ENCODE peak calls at places on chromosomes 2 and 18, in six cellular contexts. N, I, G, Y, U and B are unnamed samples. For H3K36me3, the result is how much of the 10 kb centered on the place peaks cover.

GRCh38 chr2:1632510-1632909 is 111.8 kb downstream of the PXDN start:
- DNase-seq in Y (no peak), U (no peak), G (no peak), N (no peak), I (no peak), B (no peak)

GRCh38 chr18:50614838-50615237 is 55.0 kb downstream of the MAPK4 start:
- DNase-seq in I (peak), G (no peak), N (no peak), Y (no peak), U (no peak), B (peak)

GRCh38 chr2:99297990-99298389 is 3.0 kb downstream of the LYG1 start:
- DNase-seq in Y (no peak), U (no peak), N (no peak), G (no peak), I (no peak), B (no peak)

GRCh38 chr2:152564754-152565551 is 152.3 kb downstream of the PRPF40A start:
- DNase-seq in U (peak), Y (no peak), N (no peak), G (no peak), I (no peak), B (no peak)

GRCh38 chr2:202035089-202035940 is 1.7 kb downstream of the FZD7 start:
- DNase-seq in Y (no peak), I (peak), U (no peak), G (peak), N (peak), B (peak)

GRCh38 chr2:55431982-55432627 is 12.4 kb upstream of the CCDC88A start:
- DNase-seq in G (no peak), U (peak), I (no peak), N (no peak), Y (no peak), B (no peak)

GRCh38 chr2:26649992-26650712 is 9.0 kb upstream of the CIB4 start:
- DNase-seq in Y (no peak), N (no peak), I (no peak), G (no peak), U (no peak), B (no peak)

GRCh38 chr2:194301946-194302345 is 1355.1 kb upstream of the SLC39A10 start:
- DNase-seq in Y (no peak), G (no peak), I (no peak), N (no peak), U (no peak), B (no peak)

GRCh38 chr2:70683455-70683854 is 84.5 kb downstream of the ADD2 start:
- DNase-seq in N (no peak), G (no peak), I (peak), U (no peak), Y (no peak), B (no peak)

GRCh38 chr2:226911932-226912331 is 76.1 kb downstream of the RHBDD1 start:
- DNase-seq in Y (no peak), U (no peak), I (no peak), N (no peak), G (no peak), B (no peak)

GRCh38 chr2:191020221-191020741 is 6.3 kb upstream of the STAT1 start:
- DNase-seq in G (peak), I (peak), U (peak), Y (peak), N (peak), B (peak)

GRCh38 chr18:527136-527535 is 26.6 kb upstream of the COLEC12 start:
- DNase-seq in U (no peak), N (no peak), Y (no peak), I (no peak), G (no peak), B (no peak)

GRCh38 chr2:173953047-173953424 is 12.1 kb downstream of the SP3 start:
- DNase-seq in U (no peak), I (no peak), G (no peak), N (no peak), Y (no peak), B (no peak)
- H3K36me3 ChIP-seq in U (under half), I (under half), G (under half), N (under half), Y (under half), B (under half)

GRCh38 chr2:219595250-219595649 is 2.4 kb upstream of the STK11IP start:
- DNase-seq in Y (no peak), U (no peak), G (no peak), I (no peak), N (no peak), B (no peak)
- H3K4me3 ChIP-seq in Y (no peak), U (no peak), G (no peak), I (no peak), N (no peak), B (no peak)

DNA sequence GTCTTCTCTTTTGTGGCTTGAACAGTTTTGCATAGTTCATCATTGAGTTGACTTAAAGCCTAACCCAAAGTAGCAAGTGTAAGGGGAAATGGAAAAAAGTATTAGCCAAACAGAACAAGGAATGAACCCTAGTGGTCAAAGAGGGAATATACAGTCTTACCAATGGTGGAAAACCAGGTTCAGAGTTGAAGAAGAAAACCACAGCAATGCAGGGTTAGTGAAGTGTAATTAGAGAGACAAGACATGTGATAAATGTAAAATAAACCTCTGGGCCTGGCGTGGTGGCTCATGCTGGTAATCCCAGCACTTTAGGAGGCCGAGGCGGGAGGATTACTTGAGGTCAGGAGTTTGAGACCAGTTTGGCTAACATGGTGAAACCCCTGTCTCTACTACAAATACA is 2.4 kb downstream of the TTN start:
- DNase-seq in G (no peak), I (no peak), U (no peak), N (no peak), Y (no peak), B (peak)
- H3K36me3 ChIP-seq in G (under half), I (under half), U (under half), N (under half), Y (under half), B (under half)

DNA sequence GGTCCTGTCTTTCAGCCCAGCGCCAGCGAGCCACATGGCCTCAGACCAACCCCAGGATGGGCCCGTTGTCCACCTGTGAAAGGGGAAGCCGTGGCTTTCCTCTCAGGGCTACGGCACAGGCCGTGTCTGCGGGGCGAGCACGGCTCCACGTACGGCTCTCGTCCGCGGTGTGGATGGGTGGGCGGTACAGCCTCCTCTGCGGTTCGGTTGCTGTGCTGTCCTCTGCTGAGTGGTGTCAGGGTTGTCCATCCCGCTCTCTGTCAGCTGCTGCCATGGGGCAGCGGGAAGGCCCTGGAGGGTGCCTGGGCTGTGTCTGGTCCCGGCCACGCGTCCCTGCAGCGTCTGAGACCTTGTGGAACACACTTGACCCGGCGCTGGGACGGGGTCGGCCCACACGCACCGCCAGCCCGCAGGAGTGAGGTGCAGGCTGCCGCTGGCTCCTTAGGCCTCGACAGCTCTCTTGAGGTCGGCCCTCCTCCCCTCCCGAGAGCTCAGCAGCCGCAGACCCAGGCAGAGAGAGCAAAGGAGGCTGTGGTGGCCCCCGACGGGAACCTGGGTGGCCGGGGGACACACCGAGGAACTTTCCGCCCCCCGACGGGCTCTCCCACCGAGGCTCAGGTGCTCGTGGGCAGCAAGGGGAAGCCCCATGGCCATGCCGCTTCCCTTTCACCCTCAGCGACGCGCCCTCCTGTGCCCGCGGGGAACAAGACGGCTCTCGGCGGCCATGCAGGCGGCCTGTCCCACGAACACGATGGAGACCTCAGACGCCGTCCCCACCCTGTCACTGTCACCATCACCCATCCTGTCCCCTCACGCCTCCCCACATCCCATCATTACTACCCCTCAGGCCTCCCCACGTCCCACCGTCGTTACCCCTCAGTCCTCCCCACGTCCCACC is 128.7 kb downstream of the NFATC1 start:
- DNase-seq in G (peak), U (no peak), N (no peak), Y (no peak), I (peak), B (no peak)
- H3K4me3 ChIP-seq in G (peak), U (no peak), N (no peak), Y (no peak), I (no peak), B (no peak)

GRCh38 chr2:86039963-86040655 is 65.6 kb downstream of the POLR1A start:
- DNase-seq in G (no peak), N (no peak), U (no peak), Y (no peak), I (peak), B (no peak)

GRCh38 chr2:86045541-86045940 is 60.1 kb downstream of the POLR1A start:
- DNase-seq in U (no peak), G (no peak), Y (no peak), I (no peak), N (no peak), B (no peak)

GRCh38 chr2:86044614-86045013 is 61.1 kb downstream of the POLR1A start:
- DNase-seq in G (no peak), Y (no peak), I (no peak), N (no peak), U (no peak), B (no peak)

GRCh38 chr2:86044045-86044444 is 61.6 kb downstream of the POLR1A start:
- DNase-seq in U (no peak), Y (no peak), G (no peak), N (no peak), I (no peak), B (no peak)

GRCh38 chr2:86042256-86043168 is 63.2 kb downstream of the POLR1A start:
- DNase-seq in U (no peak), Y (no peak), N (no peak), G (peak), I (no peak), B (peak)
- H3K36me3 ChIP-seq in U (under half), Y (under half), N (under half), G (under half), I (under half), B (half or more)

DNA sequence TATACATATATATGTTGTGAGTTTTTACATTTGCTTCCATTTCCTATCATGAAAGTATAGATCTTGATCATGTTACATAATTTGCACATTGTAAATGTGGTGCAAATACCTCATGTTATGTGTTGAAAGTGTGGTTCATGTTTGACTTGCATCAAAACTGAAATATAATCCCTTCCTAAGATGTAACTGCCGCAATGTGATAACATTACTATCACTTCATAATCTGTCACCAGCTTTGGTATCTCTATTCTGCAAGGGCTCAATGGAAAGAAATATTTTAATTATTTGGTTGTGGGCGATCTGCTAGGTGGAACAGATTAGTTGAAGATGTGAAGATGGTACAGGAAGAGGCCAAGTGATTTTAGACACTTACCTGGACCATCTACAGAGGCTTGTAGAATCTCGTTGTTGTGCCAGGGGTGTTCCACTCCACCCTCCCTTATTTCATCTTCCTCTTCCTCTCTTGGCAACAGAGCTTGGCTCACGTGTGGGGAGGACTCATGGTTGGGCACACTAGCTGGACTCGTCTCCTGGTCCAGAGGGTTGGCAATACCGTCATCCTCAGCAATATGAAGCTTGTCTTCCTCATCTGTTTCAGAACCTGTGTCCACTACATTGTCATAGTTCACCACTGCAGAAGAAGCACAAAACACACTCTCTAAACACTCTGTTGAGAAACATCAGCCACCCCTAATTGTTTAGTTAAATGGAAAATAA is 90.4 kb downstream of the ZEB2 start:
- DNase-seq in U (no peak), N (no peak), I (no peak), Y (no peak), G (no peak), B (no peak)
- H3K4me3 ChIP-seq in U (no peak), N (no peak), I (no peak), Y (no peak), G (no peak), B (no peak)

GRCh38 chr2:241652722-241653121 is 15.2 kb downstream of the ATG4B start:
- DNase-seq in Y (no peak), U (no peak), N (no peak), I (no peak), G (no peak), B (no peak)

GRCh38 chr2:241649927-241650326 is 12.4 kb downstream of the ATG4B start:
- DNase-seq in Y (no peak), G (no peak), N (no peak), U (no peak), I (no peak), B (no peak)

GRCh38 chr2:241654551-241654950 is 17.1 kb downstream of the ATG4B start:
- DNase-seq in U (no peak), I (no peak), G (no peak), Y (no peak), N (no peak), B (no peak)

GRCh38 chr2:241653210-241653750 is 15.8 kb downstream of the ATG4B start:
- DNase-seq in G (no peak), Y (no peak), N (no peak), U (no peak), I (no peak), B (no peak)

GRCh38 chr2:241652142-241652541 is 14.6 kb downstream of the ATG4B start:
- DNase-seq in Y (no peak), I (no peak), U (no peak), N (no peak), G (no peak), B (no peak)
- H3K36me3 ChIP-seq in Y (under half), I (under half), U (under half), N (under half), G (under half), B (under half)

DNA sequence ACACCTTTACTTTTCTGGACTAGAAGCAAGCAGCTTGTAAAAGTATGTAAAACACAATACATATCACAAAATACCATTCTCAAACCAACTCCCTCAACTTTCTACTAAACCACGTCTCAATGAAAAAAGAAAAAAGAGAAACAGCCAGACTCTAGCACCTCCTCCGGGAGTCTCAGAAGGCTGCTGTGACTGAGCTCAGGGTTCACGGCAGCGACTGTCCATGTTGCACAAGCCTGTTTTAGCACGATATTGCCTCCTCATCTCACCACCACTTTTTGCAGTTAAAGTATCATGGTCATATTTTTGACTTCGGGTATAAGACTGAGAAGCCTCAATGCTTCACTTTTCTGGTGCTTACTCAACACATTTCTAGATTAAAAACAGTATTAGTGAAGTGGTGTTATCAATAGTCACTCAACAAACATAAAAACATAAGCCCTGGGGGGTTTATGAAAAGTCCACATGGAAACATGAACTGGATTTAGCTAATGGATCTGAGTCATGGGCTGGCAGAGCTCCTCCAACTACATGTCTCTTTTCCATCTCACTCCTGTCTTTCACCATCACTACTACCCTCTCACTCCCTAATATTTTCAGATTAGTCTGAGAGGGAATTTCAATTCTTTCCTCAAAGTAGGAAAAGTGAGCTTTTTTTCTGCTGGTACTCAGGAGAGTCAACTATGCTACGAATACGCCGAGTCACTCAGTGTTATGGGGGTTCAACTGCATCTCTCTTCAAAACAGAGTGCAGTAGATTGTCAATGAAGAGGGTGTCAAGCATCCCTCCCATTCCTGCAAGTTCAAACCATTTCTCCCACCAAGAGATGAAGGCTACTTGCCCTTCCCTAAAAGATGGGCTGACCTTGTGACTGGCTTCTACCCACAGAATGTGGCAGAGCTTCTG is 113.7 kb downstream of the OSR1 start:
- DNase-seq in U (no peak), Y (no peak), N (no peak), I (no peak), G (no peak), B (no peak)
- H3K4me3 ChIP-seq in U (no peak), Y (no peak), N (no peak), I (no peak), G (no peak), B (no peak)

DNA sequence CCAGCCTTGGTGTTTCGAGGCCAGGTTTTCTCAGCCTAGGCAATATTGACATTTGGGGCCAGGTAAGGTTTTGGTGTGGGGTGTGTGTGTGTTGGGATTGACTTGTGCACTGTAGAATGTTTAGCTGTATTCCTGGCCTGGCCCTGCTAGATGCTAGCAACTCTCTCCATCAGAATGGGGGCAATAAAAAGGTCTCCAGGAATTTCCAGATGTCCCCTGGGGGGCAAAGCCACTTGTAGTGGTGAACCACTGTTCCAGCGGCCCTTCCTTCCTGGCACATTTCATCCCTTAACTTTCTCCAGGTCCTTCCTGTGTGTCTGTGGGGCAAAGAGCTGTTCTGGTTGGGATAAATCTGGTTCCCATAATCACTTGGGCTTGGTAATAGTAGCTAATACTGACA is 12.0 kb downstream of the LIPG start:
- DNase-seq in G (no peak), Y (no peak), N (no peak), U (no peak), I (no peak), B (no peak)
- H3K36me3 ChIP-seq in G (under half), Y (under half), N (under half), U (under half), I (half or more), B (under half)

DNA sequence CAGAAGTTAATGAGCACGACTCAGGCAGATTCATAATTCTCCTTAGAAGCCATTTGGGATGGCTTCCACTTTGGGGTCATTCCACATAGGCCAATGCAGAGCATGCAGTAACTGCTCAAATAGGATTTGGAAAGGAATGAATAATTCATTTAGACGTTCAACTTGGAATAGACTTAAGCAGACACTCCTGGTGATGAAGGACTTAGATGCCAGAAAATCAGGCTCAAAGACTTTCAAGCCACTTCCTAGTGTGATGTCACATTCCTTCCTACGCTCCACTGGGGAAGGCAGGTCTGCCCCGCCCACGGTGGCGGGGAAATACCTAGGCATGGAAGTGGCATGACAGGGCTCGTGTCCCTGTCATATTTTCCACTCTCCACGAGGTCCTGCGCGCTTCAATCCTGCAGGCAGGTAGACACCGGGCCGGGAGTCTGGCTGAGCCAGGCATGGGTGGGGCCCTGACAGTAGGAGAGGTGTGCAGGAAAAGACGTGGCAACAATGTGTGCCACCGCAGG is at the start of gene IL1RL2:
- DNase-seq in U (no peak), I (peak), Y (no peak), N (peak), G (no peak), B (no peak)
- H3K4me3 ChIP-seq in U (no peak), I (peak), Y (no peak), N (peak), G (peak), B (peak)